ENCODE peak calls at places on chromosome 7, in nine cellular contexts. One of them, this sample, is unnamed.

GRCh38 chr7:149144996-149145850 is 2.0 kb upstream of the ZNF398 start:
- DNase-seq in H54: no peak
- DNase-seq in anterior cingulate cortex: no peak
- DNase-seq in adrenal gland: no peak
- DNase-seq in left lung: no peak
- DNase-seq in fibroblast of mammary gland: no peak
- DNase-seq in Jurkat, Clone E6-1: no peak
- DNase-seq in foreskin melanocyte: no peak
- DNase-seq in activated gamma-delta T cell treated with anti-CD3 and anti-CD28 coated beads, Interleukin-2, amount 50 U/mL, for 16 hours: no peak
- DNase-seq in this sample: no peak

GRCh38 chr7:107754642-107755041 is 10.7 kb downstream of the CBLL1 start:
- DNase-seq in fibroblast of mammary gland: no peak
- DNase-seq in anterior cingulate cortex: no peak
- DNase-seq in adrenal gland: no peak
- DNase-seq in Jurkat, Clone E6-1: no peak
- DNase-seq in foreskin melanocyte: no peak
- DNase-seq in activated gamma-delta T cell treated with anti-CD3 and anti-CD28 coated beads, Interleukin-2, amount 50 U/mL, for 16 hours: no peak
- DNase-seq in H54: no peak
- DNase-seq in left lung: no peak
- DNase-seq in this sample: no peak

GRCh38 chr7:107850671-107851070 is 40.3 kb upstream of the DLD start:
- DNase-seq in H54: no peak
- DNase-seq in activated gamma-delta T cell treated with anti-CD3 and anti-CD28 coated beads, Interleukin-2, amount 50 U/mL, for 16 hours: no peak
- DNase-seq in Jurkat, Clone E6-1: no peak
- DNase-seq in anterior cingulate cortex: no peak
- DNase-seq in foreskin melanocyte: no peak
- DNase-seq in adrenal gland: no peak
- DNase-seq in left lung: no peak
- DNase-seq in fibroblast of mammary gland: peak; percentile 2
- DNase-seq in this sample: no peak

GRCh38 chr7:51261117-51261835 is 55.3 kb downstream of the COBL start:
- DNase-seq in fibroblast of mammary gland: no peak
- DNase-seq in activated gamma-delta T cell treated with anti-CD3 and anti-CD28 coated beads, Interleukin-2, amount 50 U/mL, for 16 hours: no peak
- DNase-seq in adrenal gland: no peak
- DNase-seq in foreskin melanocyte: no peak
- DNase-seq in Jurkat, Clone E6-1: no peak
- DNase-seq in anterior cingulate cortex: no peak
- DNase-seq in H54: no peak
- DNase-seq in left lung: no peak
- DNase-seq in this sample: no peak

GRCh38 chr7:80014507-80014906 is 120.1 kb upstream of the GNAI1 start:
- DNase-seq in adrenal gland: no peak
- DNase-seq in foreskin melanocyte: no peak
- DNase-seq in Jurkat, Clone E6-1: no peak
- DNase-seq in left lung: no peak
- DNase-seq in fibroblast of mammary gland: peak; percentile 84
- DNase-seq in H54: peak; percentile 12
- DNase-seq in activated gamma-delta T cell treated with anti-CD3 and anti-CD28 coated beads, Interleukin-2, amount 50 U/mL, for 16 hours: no peak
- DNase-seq in anterior cingulate cortex: no peak
- DNase-seq in this sample: no peak

GRCh38 chr7:74038194-74038961 is 10.4 kb downstream of the ELN start:
- DNase-seq in fibroblast of mammary gland: peak; percentile 13
- DNase-seq in Jurkat, Clone E6-1: no peak
- DNase-seq in activated gamma-delta T cell treated with anti-CD3 and anti-CD28 coated beads, Interleukin-2, amount 50 U/mL, for 16 hours: no peak
- DNase-seq in adrenal gland: no peak
- DNase-seq in H54: no peak
- DNase-seq in anterior cingulate cortex: no peak
- DNase-seq in left lung: no peak
- DNase-seq in foreskin melanocyte: no peak
- DNase-seq in this sample: no peak

GRCh38 chr7:69751026-69751425 is 152.8 kb downstream of the AUTS2 start:
- DNase-seq in H54: no peak
- DNase-seq in adrenal gland: no peak
- DNase-seq in Jurkat, Clone E6-1: no peak
- DNase-seq in left lung: no peak
- DNase-seq in fibroblast of mammary gland: no peak
- DNase-seq in foreskin melanocyte: no peak
- DNase-seq in activated gamma-delta T cell treated with anti-CD3 and anti-CD28 coated beads, Interleukin-2, amount 50 U/mL, for 16 hours: no peak
- DNase-seq in anterior cingulate cortex: no peak
- DNase-seq in this sample: no peak

GRCh38 chr7:115435178-115435577 is 513.3 kb downstream of the MDFIC start:
- DNase-seq in adrenal gland: no peak
- DNase-seq in Jurkat, Clone E6-1: no peak
- DNase-seq in H54: no peak
- DNase-seq in activated gamma-delta T cell treated with anti-CD3 and anti-CD28 coated beads, Interleukin-2, amount 50 U/mL, for 16 hours: no peak
- DNase-seq in left lung: no peak
- DNase-seq in fibroblast of mammary gland: no peak
- DNase-seq in anterior cingulate cortex: no peak
- DNase-seq in foreskin melanocyte: no peak
- DNase-seq in this sample: no peak

GRCh38 chr7:8160810-8161209 is 101.2 kb downstream of the ICA1 start:
- DNase-seq in foreskin melanocyte: no peak
- DNase-seq in adrenal gland: no peak
- DNase-seq in Jurkat, Clone E6-1: no peak
- DNase-seq in left lung: no peak
- DNase-seq in anterior cingulate cortex: no peak
- DNase-seq in H54: no peak
- DNase-seq in fibroblast of mammary gland: no peak
- DNase-seq in activated gamma-delta T cell treated with anti-CD3 and anti-CD28 coated beads, Interleukin-2, amount 50 U/mL, for 16 hours: no peak
- DNase-seq in this sample: no peak

GRCh38 chr7:6533893-6534804 is 17.1 kb downstream of the GRID2IP start:
- DNase-seq in adrenal gland: no peak
- DNase-seq in H54: no peak
- DNase-seq in left lung: no peak
- DNase-seq in foreskin melanocyte: no peak
- DNase-seq in Jurkat, Clone E6-1: no peak
- DNase-seq in anterior cingulate cortex: no peak
- DNase-seq in activated gamma-delta T cell treated with anti-CD3 and anti-CD28 coated beads, Interleukin-2, amount 50 U/mL, for 16 hours: no peak
- DNase-seq in fibroblast of mammary gland: no peak
- DNase-seq in this sample: no peak

GRCh38 chr7:74355091-74355490 is 65.9 kb downstream of the CLIP2 start:
- DNase-seq in Jurkat, Clone E6-1: no peak
- DNase-seq in fibroblast of mammary gland: peak; percentile 93
- DNase-seq in left lung: no peak
- DNase-seq in anterior cingulate cortex: no peak
- DNase-seq in activated gamma-delta T cell treated with anti-CD3 and anti-CD28 coated beads, Interleukin-2, amount 50 U/mL, for 16 hours: no peak
- DNase-seq in H54: peak; percentile 77
- DNase-seq in foreskin melanocyte: peak; percentile 48
- DNase-seq in adrenal gland: peak; percentile 67
- DNase-seq in this sample: peak; percentile 16